ENCODE peak calls at places on chromosomes 12 and 14, in nine cellular contexts. O, V, K, L, S, R, D, G and C are unnamed samples.

GRCh38 chr14:60662987-60663386 is 13.7 kb upstream of the SIX1 start:
- DNase-seq in O (no peak), V (no peak), K (no peak), L (no peak), S (no peak), R (no peak), D (no peak), G (no peak), C (no peak)

GRCh38 chr14:73269729-73270651 is 32.7 kb downstream of the PAPLN start:
- DNase-seq in O (peak), V (no peak), K (peak), L (no peak), S (peak), R (no peak), D (no peak), G (no peak), C (peak)

GRCh38 chr12:60257063-60257462 is 661.2 kb downstream of the SLC16A7 start:
- DNase-seq in O (peak), V (no peak), K (no peak), L (peak), S (no peak), R (peak), D (peak), G (no peak), C (peak)

GRCh38 chr14:32472512-32473472 is 143.7 kb downstream of the AKAP6 start:
- DNase-seq in O (peak), V (no peak), K (no peak), L (no peak), S (no peak), R (no peak), D (no peak), G (no peak), C (peak)

GRCh38 chr12:81208193-81208946 is 130.5 kb downstream of the ACSS3 start:
- DNase-seq in O (no peak), V (no peak), K (no peak), L (no peak), S (no peak), R (peak), D (no peak), G (no peak), C (no peak)

GRCh38 chr12:51242150-51242549 is 3.5 kb downstream of the DAZAP2 start:
- DNase-seq in O (no peak), V (no peak), K (peak), L (no peak), S (no peak), R (no peak), D (no peak), G (no peak), C (no peak)

GRCh38 chr12:123056053-123056452 is 75.6 kb downstream of the ARL6IP4 start:
- DNase-seq in O (peak), V (no peak), K (no peak), L (no peak), S (no peak), R (no peak), D (no peak), G (no peak), C (peak)

GRCh38 chr12:90909069-90909676 is 45.8 kb downstream of the CCER1 start:
- DNase-seq in O (peak), V (no peak), K (no peak), L (no peak), S (no peak), R (peak), D (no peak), G (peak), C (peak)

GRCh38 chr12:120199595-120200306 is 1.2 kb downstream of the RPLP0 start:
- DNase-seq in O (peak), V (no peak), K (peak), L (no peak), S (no peak), R (no peak), D (peak), G (no peak), C (peak)

GRCh38 chr12:121781751-121782615 is 11.5 kb downstream of the RHOF start:
- DNase-seq in O (no peak), V (peak), K (no peak), L (no peak), S (peak), R (no peak), D (no peak), G (no peak), C (no peak)

GRCh38 chr12:9319044-9319841 is 111.0 kb upstream of the PZP start:
- DNase-seq in O (no peak), V (no peak), K (no peak), L (no peak), S (peak), R (no peak), D (no peak), G (no peak), C (peak)

GRCh38 chr14:102144914-102145313 is 5.2 kb downstream of the WDR20 start:
- DNase-seq in O (no peak), V (no peak), K (no peak), L (no peak), S (no peak), R (no peak), D (no peak), G (no peak), C (no peak)

GRCh38 chr12:64895541-64895940 is 71.1 kb downstream of the TBC1D30 start:
- DNase-seq in O (peak), V (no peak), K (no peak), L (no peak), S (no peak), R (no peak), D (no peak), G (no peak), C (no peak)

GRCh38 chr12:108989381-108989780 is 31.5 kb downstream of the SVOP start:
- DNase-seq in O (peak), V (no peak), K (no peak), L (no peak), S (no peak), R (no peak), D (no peak), G (no peak), C (no peak)

GRCh38 chr14:64812412-64812811 is 67.3 kb downstream of the SPTB start:
- DNase-seq in O (no peak), V (peak), K (no peak), L (no peak), S (no peak), R (no peak), D (no peak), G (no peak), C (no peak)

GRCh38 chr12:105060715-105061378 is 23.4 kb downstream of the ALDH1L2 start:
- DNase-seq in O (peak), V (no peak), K (no peak), L (no peak), S (no peak), R (no peak), D (no peak), G (no peak), C (peak)

GRCh38 chr14:79972230-79972629 is 239.1 kb downstream of the DIO2 start:
- DNase-seq in O (no peak), V (no peak), K (no peak), L (no peak), S (no peak), R (no peak), D (no peak), G (no peak), C (no peak)

GRCh38 chr14:22221508-22221907 is 367.5 kb downstream of the DAD1 start:
- DNase-seq in O (peak), V (no peak), K (no peak), L (no peak), S (peak), R (no peak), D (no peak), G (peak), C (peak)

GRCh38 chr14:75757644-75758402 is 96.8 kb downstream of the TTLL5 start:
- DNase-seq in O (no peak), V (no peak), K (no peak), L (no peak), S (peak), R (no peak), D (no peak), G (no peak), C (no peak)

GRCh38 chr12:113195598-113195997 is 10.1 kb downstream of the RITA1 start:
- DNase-seq in O (no peak), V (no peak), K (no peak), L (no peak), S (no peak), R (no peak), D (no peak), G (no peak), C (no peak)

GRCh38 chr12:21780786-21781185 is 6.3 kb upstream of the KCNJ8 start:
- DNase-seq in O (no peak), V (no peak), K (no peak), L (no peak), S (no peak), R (no peak), D (no peak), G (no peak), C (peak)

GRCh38 chr14:99468081-99468480 is 12.6 kb downstream of the SETD3 start:
- DNase-seq in O (no peak), V (no peak), K (no peak), L (no peak), S (no peak), R (no peak), D (no peak), G (no peak), C (no peak)

GRCh38 chr12:124401563-124402180 is 106.8 kb downstream of the RFLNA start:
- DNase-seq in O (no peak), V (no peak), K (no peak), L (no peak), S (no peak), R (no peak), D (no peak), G (no peak), C (no peak)

GRCh38 chr14:55913324-55914035 is 204.7 kb upstream of the PELI2 start:
- DNase-seq in O (no peak), V (no peak), K (peak), L (peak), S (no peak), R (no peak), D (no peak), G (no peak), C (peak)